ENCODE peak calls at places on chromosomes 4 and X, in six cellular contexts. L is HCT116, B is K562, V is HepG2, A is H1, U is GM12878. J is an unnamed sample.
A peak's percentile ranks its signal among the peaks of the same experiment; 100 is the strongest.

GRCh38 chrX:29071525-29071924 is 484.3 kb downstream of the IL1RAPL1 start:
- DNase-seq in L (no peak), B (no peak), V (no peak), A (no peak), U (no peak), J (no peak)

GRCh38 chr4:2257361-2258001 is 4.4 kb downstream of the MXD4 start:
- DNase-seq in L (no peak), B (no peak), V (no peak), A (peak; percentile 38), U (no peak), J (no peak)

GRCh38 chr4:121213940-121214339 is 49.8 kb upstream of the TNIP3 start:
- DNase-seq in L (no peak), B (no peak), V (no peak), A (no peak), U (no peak), J (no peak)

GRCh38 chrX:118847676-118848075 is 24.1 kb downstream of the ZCCHC12 start:
- DNase-seq in L (peak; percentile 38), B (peak; percentile 58), V (peak; percentile 34), A (no peak), U (no peak), J (peak; percentile 48)

GRCh38 chr4:148634476-148634875 is 192.3 kb upstream of the NR3C2 start:
- DNase-seq in L (no peak), B (no peak), V (no peak), A (no peak), U (no peak), J (no peak)

GRCh38 chr4:118834960-118835895 is 698 bp downstream of the SEC24D start:
- DNase-seq in L (peak; percentile 56), B (peak; percentile 35), V (peak; percentile 87), A (no peak), U (peak; percentile 62), J (no peak)

GRCh38 chr4:89266128-89266527 is 41.5 kb downstream of the GPRIN3 start:
- DNase-seq in L (no peak), B (no peak), V (no peak), A (no peak), U (no peak), J (no peak)

GRCh38 chrX:128781506-128781905 is 729.3 kb upstream of the ACTRT1 start:
- DNase-seq in L (no peak), B (no peak), V (peak; percentile 34), A (peak; percentile 49), U (no peak), J (peak; percentile 18)

GRCh38 chrX:34655496-34656258 is 1.4 kb downstream of the TMEM47 start:
- DNase-seq in L (no peak), B (no peak), V (no peak), A (no peak), U (no peak), J (no peak)

GRCh38 chr4:82599336-82599735 is 37.5 kb upstream of the TMEM150C start:
- DNase-seq in L (peak; percentile 1), B (peak; percentile 28), V (peak; percentile 51), A (no peak), U (no peak), J (no peak)

GRCh38 chrX:151151668-151152267 is 24.6 kb upstream of the GPR50 start:
- DNase-seq in L (peak; percentile 13), B (peak; percentile 46), V (peak; percentile 14), A (peak; percentile 47), U (no peak), J (peak; percentile 30)

GRCh38 chr4:10078481-10079233 is 37.9 kb downstream of the WDR1 start:
- DNase-seq in L (no peak), B (no peak), V (no peak), A (no peak), U (no peak), J (no peak)

GRCh38 chr4:100936676-100937390 is 410.5 kb downstream of the PPP3CA start:
- DNase-seq in L (no peak), B (no peak), V (no peak), A (no peak), U (no peak), J (no peak)

GRCh38 chr4:25915359-25915716 is 1.3 kb downstream of the SMIM20 start:
- DNase-seq in L (no peak), B (peak; percentile 72), V (no peak), A (no peak), U (no peak), J (no peak)

GRCh38 chr4:6359536-6360308 is 90.1 kb downstream of the WFS1 start:
- DNase-seq in L (no peak), B (no peak), V (no peak), A (no peak), U (no peak), J (no peak)

GRCh38 chrX:126065901-126066660 is 100.0 kb downstream of the DCAF12L2 start:
- DNase-seq in L (no peak), B (no peak), V (no peak), A (no peak), U (no peak), J (no peak)

GRCh38 chr4:153781717-153782416 is 7.0 kb downstream of the SFRP2 start:
- DNase-seq in L (no peak), B (no peak), V (no peak), A (no peak), U (no peak), J (no peak)

GRCh38 chr4:164997324-164997723 is 19.9 kb upstream of the TRIM61 start:
- DNase-seq in L (peak; percentile 40), B (peak; percentile 14), V (peak; percentile 16), A (no peak), U (no peak), J (no peak)

GRCh38 chr4:109945056-109945455 is 32.4 kb downstream of the EGF start:
- DNase-seq in L (no peak), B (peak; percentile 30), V (peak; percentile 72), A (no peak), U (no peak), J (no peak)

GRCh38 chr4:85901500-85901899 is 426.6 kb downstream of the ARHGAP24 start:
- DNase-seq in L (no peak), B (no peak), V (no peak), A (no peak), U (no peak), J (no peak)

GRCh38 chrX:37613898-37614297 is 42.4 kb downstream of the LANCL3 start:
- DNase-seq in L (no peak), B (no peak), V (no peak), A (no peak), U (no peak), J (no peak)

GRCh38 chrX:72620550-72621145 is 48.0 kb upstream of the HDAC8 start:
- DNase-seq in L (peak; percentile 74), B (peak; percentile 46), V (peak; percentile 2), A (no peak), U (no peak), J (no peak)

GRCh38 chrX:538311-538710 is 92.3 kb upstream of the SHOX start:
- DNase-seq in L (peak; percentile 29), B (no peak), V (no peak), A (no peak), U (no peak), J (no peak)

GRCh38 chrX:106791495-106791894 is 11.0 kb upstream of the TBC1D8B start:
- DNase-seq in L (no peak), B (no peak), V (no peak), A (no peak), U (no peak), J (no peak)

GRCh38 chrX:68307767-68308166 is 125.5 kb downstream of the OPHN1 start:
- DNase-seq in L (peak; percentile 12), B (no peak), V (no peak), A (no peak), U (no peak), J (no peak)

GRCh38 chr4:41256131-41256739 is 493 bp upstream of the UCHL1 start:
- DNase-seq in L (no peak), B (no peak), V (no peak), A (no peak), U (no peak), J (no peak)

GRCh38 chrX:37485429-37485828 is 86.0 kb upstream of the LANCL3 start:
- DNase-seq in L (no peak), B (no peak), V (no peak), A (no peak), U (no peak), J (no peak)

GRCh38 chrX:101237041-101237440 is 17.5 kb downstream of the DRP2 start:
- DNase-seq in L (no peak), B (no peak), V (no peak), A (no peak), U (no peak), J (no peak)

GRCh38 chrX:39112143-39112542 is 310.9 kb downstream of the MID1IP1 start:
- DNase-seq in L (no peak), B (no peak), V (no peak), A (no peak), U (no peak), J (no peak)

GRCh38 chrX:30971761-30972603 is 82.9 kb upstream of the TAB3 start:
- DNase-seq in L (no peak), B (peak; percentile 39), V (peak; percentile 53), A (no peak), U (no peak), J (peak; percentile 22)
- H3K4me3 ChIP-seq in L (no peak overlapping the region), B (no peak overlapping the region), V (no peak overlapping the region), A (no peak overlapping the region), U (no peak overlapping the region), J (no peak overlapping the region)

DNA sequence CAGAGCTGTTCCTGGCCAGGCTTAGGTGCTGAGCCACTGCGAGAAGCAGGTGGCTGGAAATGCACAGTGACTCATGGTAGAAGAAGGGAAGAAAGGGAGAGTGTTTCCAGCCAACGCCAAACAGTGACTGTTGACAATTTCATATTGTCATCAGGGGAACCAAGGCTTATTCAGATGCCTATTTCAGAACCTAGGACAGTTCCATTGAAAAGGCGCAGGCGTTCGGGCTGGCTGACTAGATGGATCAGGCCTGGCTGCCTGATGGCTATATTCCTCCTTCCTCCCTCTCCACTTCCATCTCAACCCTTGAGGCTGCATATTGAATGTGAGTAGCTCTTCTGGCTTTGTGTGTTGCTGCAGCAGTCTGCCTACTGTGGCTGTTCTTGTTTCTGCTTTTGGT is 73.0 kb upstream of the FRMPD4 start:
- DNase-seq in L (no peak), B (no peak), V (no peak), A (peak; percentile 41), U (no peak), J (peak; percentile 5)
- TF ChIP-seq ZNF274 in L (no peak), B (no peak), V (no peak), A (no peak), U (no peak), J (no peak)

GRCh38 chr4:172736046-172736445 is 432.6 kb upstream of the GALNT7 start:
- DNase-seq in L (no peak), B (no peak), V (no peak), A (no peak), U (no peak), J (no peak)
- H3K9me3 ChIP-seq in L (no peaks in the 10 kb centered on the region), B (peaks cover 1% of the 10 kb centered on the region), V (peaks cover 72% of the 10 kb centered on the region), A (peaks cover 24% of the 10 kb centered on the region), U (peaks cover 3% of the 10 kb centered on the region), J (peaks cover 20% of the 10 kb centered on the region)

GRCh38 chr4:76426272-76426671 is 5.3 kb upstream of the CCDC158 start:
- DNase-seq in L (no peak), B (no peak), V (no peak), A (no peak), U (no peak), J (no peak)

GRCh38 chr4:76420901-76421581 is at the start of gene CCDC158:
- DNase-seq in L (no peak), B (no peak), V (no peak), A (no peak), U (no peak), J (no peak)

DNA sequence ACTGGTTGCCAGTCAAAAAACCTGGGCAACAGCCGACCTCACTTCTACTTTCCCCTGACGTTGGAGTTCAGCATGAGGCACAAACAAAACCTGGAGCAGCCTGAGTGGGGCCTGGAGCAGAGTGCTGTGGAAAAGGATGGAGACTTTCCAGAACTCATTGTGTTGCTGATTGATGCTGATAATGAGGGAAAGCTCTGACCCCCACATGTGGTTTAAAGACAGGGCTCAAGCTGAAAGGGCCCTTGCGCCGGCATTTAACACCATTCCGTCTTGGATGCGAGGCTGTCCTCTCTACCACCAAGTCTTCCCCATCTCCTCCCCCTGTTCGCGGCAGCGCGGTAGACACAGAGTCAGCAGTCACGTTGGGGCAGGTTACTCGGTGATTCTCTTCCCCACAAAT is 630 bp downstream of the CCDC158 start:
- DNase-seq in L (no peak), B (no peak), V (no peak), A (no peak), U (no peak), J (no peak)
- H3K4me3 ChIP-seq in L (no peak overlapping the region), B (no peak overlapping the region), V (no peak overlapping the region), A (no peak overlapping the region), U (no peak overlapping the region), J (no peak overlapping the region)